ENCODE peak calls at places on chromosomes 6 and 20, in four cellular contexts. Q is IMR-90, J is choroid plexus epithelial cell, Y is fibroblast of gingiva. D is an unnamed sample.

GRCh38 chr6:163816441-163816840 is 401.9 kb downstream of the QKI start:
- DNase-seq in Q (peak; percentile 14), J (no peak), Y (no peak), D (no peak)

GRCh38 chr6:40398810-40399477 is 188.2 kb downstream of the LRFN2 start:
- DNase-seq in Q (no peak), J (no peak), Y (no peak), D (no peak)

GRCh38 chr20:5741089-5741488 is 9.1 kb upstream of the SHLD1 start:
- DNase-seq in Q (peak; percentile 76), J (no peak), Y (peak; percentile 89), D (no peak)

GRCh38 chr6:52635049-52635577 is 35.8 kb upstream of the TMEM14A start:
- DNase-seq in Q (peak; percentile 46), J (peak; percentile 39), Y (no peak), D (no peak)

GRCh38 chr20:15406072-15406471 is 1068.7 kb upstream of the FLRT3 start:
- DNase-seq in Q (no peak), J (no peak), Y (no peak), D (no peak)

GRCh38 chr20:64234291-64234791 is 21.2 kb upstream of the PCMTD2 start:
- DNase-seq in Q (no peak), J (no peak), Y (no peak), D (no peak)

GRCh38 chr6:170080828-170081368 is 210.0 kb downstream of the DLL1 start:
- DNase-seq in Q (no peak), J (no peak), Y (no peak), D (no peak)

GRCh38 chr6:55774542-55775318 is 100.7 kb downstream of the BMP5 start:
- DNase-seq in Q (no peak), J (no peak), Y (no peak), D (no peak)

GRCh38 chr6:96499781-96500180 is 21.8 kb upstream of the UFL1 start:
- DNase-seq in Q (no peak), J (no peak), Y (no peak), D (no peak)

GRCh38 chr6:134007077-134007476 is 45.3 kb downstream of the SLC2A12 start:
- DNase-seq in Q (no peak), J (no peak), Y (no peak), D (no peak)

D was measured in ACHN.